ENCODE peak calls at places on chromosomes 1 and 21, in nine cellular contexts. E is RPMI8226; W is effector memory CD8-positive, alpha-beta T cell; U is posterior cingulate gyrus; H is astrocyte of the spinal cord; S is NAMALWA; K is NCI-H1092; A is stimulated activated CD8-positive, alpha-beta memory T cell treated with anti-CD3 and anti-CD28 coated beads, Interleukin-4, amount 100 ng/mL, for 4 hours; T is DMS 273 treated with DMSO at 0.1 percent for 48 hours. V is an unnamed sample.
A peak's percentile ranks its signal among the peaks of the same experiment; 100 is the strongest.

GRCh38 chr1:147084273-147085096 is 87.8 kb downstream of the PRKAB2 start:
- DNase-seq in E (peak; percentile 81), W (peak; percentile 66), U (no peak), H (peak; percentile 91), S (peak; percentile 72), K (peak; percentile 78), A (peak; percentile 42), T (peak; percentile 91), V (no peak)

GRCh38 chr1:9589144-9589718 is 520 bp downstream of the TMEM201 start:
- DNase-seq in E (peak; percentile 57), W (peak; percentile 34), U (no peak), H (peak; percentile 36), S (peak; percentile 76), K (no peak), A (no peak), T (no peak), V (no peak)

GRCh38 chr1:163066168-163066567 is 3.0 kb upstream of the RGS4 start:
- DNase-seq in E (no peak), W (no peak), U (no peak), H (no peak), S (no peak), K (no peak), A (no peak), T (no peak), V (no peak)

GRCh38 chr1:12556368-12556930 is 61.6 kb downstream of the DHRS3 start:
- DNase-seq in E (no peak), W (no peak), U (no peak), H (peak; percentile 84), S (no peak), K (no peak), A (no peak), T (no peak), V (no peak)

GRCh38 chr1:201028473-201028889 is 5.0 kb upstream of the KIF21B start:
- DNase-seq in E (no peak), W (no peak), U (no peak), H (no peak), S (no peak), K (no peak), A (no peak), T (no peak), V (no peak)

GRCh38 chr1:101128211-101128727 is 102.7 kb upstream of the DPH5 start:
- DNase-seq in E (no peak), W (peak; percentile 15), U (no peak), H (no peak), S (peak; percentile 80), K (no peak), A (no peak), T (no peak), V (no peak)

GRCh38 chr21:35138665-35139381 is 89.7 kb upstream of the RUNX1 start:
- DNase-seq in E (no peak), W (peak; percentile 31), U (no peak), H (peak; percentile 96), S (peak; percentile 57), K (no peak), A (peak; percentile 52), T (no peak), V (no peak)

GRCh38 chr1:24743404-24744211 is 1.6 kb upstream of the CLIC4 start:
- DNase-seq in E (peak; percentile 51), W (no peak), U (no peak), H (peak; percentile 42), S (peak; percentile 91), K (no peak), A (no peak), T (peak; percentile 85), V (no peak)

GRCh38 chr1:58839147-58839795 is 55.4 kb upstream of the JUN start:
- DNase-seq in E (no peak), W (no peak), U (no peak), H (no peak), S (no peak), K (no peak), A (no peak), T (no peak), V (no peak)

GRCh38 chr1:38474738-38475623 is 384.6 kb downstream of the RRAGC start:
- DNase-seq in E (no peak), W (no peak), U (no peak), H (no peak), S (peak; percentile 87), K (no peak), A (no peak), T (no peak), V (no peak)

GRCh38 chr1:204115128-204115527 is 36.7 kb downstream of the ETNK2 start:
- DNase-seq in E (no peak), W (no peak), U (no peak), H (no peak), S (no peak), K (no peak), A (no peak), T (no peak), V (no peak)

GRCh38 chr1:171674443-171675405 is 22.2 kb upstream of the MYOC start:
- DNase-seq in E (no peak), W (no peak), U (no peak), H (no peak), S (no peak), K (no peak), A (no peak), T (no peak), V (no peak)

GRCh38 chr1:162772571-162773154 is 17.8 kb upstream of the HSD17B7 start:
- DNase-seq in E (no peak), W (no peak), U (no peak), H (no peak), S (no peak), K (no peak), A (no peak), T (no peak), V (no peak)

V was measured in omental fat pad.